ENCODE peak calls at places on chromosomes 3 and 15, in four cellular contexts. One of them, this sample, is unnamed.

GRCh38 chr3:99808163-99808794 is 9.4 kb upstream of the CMSS1 start:
- DNase-seq in neural progenitor cell: peak
- DNase-seq in BE2C: peak
- DNase-seq in fibroblast of mammary gland: peak
- DNase-seq in this sample: peak

GRCh38 chr3:55750525-55750924 is 263.4 kb upstream of the WNT5A start:
- DNase-seq in neural progenitor cell: no peak
- DNase-seq in BE2C: no peak
- DNase-seq in fibroblast of mammary gland: peak
- DNase-seq in this sample: no peak

GRCh38 chr15:41943543-41944312 is 28.6 kb downstream of the EHD4 start:
- DNase-seq in neural progenitor cell: no peak
- DNase-seq in BE2C: no peak
- DNase-seq in fibroblast of mammary gland: no peak
- DNase-seq in this sample: no peak

GRCh38 chr15:78364233-78364632 is 24.1 kb downstream of the CRABP1 start:
- DNase-seq in neural progenitor cell: no peak
- DNase-seq in BE2C: peak
- DNase-seq in fibroblast of mammary gland: peak
- DNase-seq in this sample: no peak

GRCh38 chr15:48021336-48022086 is 99.3 kb upstream of the SLC24A5 start:
- DNase-seq in neural progenitor cell: no peak
- DNase-seq in BE2C: no peak
- DNase-seq in fibroblast of mammary gland: peak
- DNase-seq in this sample: no peak

GRCh38 chr3:169241928-169242751 is 421.4 kb downstream of the MECOM start:
- DNase-seq in neural progenitor cell: peak
- DNase-seq in BE2C: peak
- DNase-seq in fibroblast of mammary gland: peak
- DNase-seq in this sample: peak

GRCh38 chr15:48031973-48032372 is 88.8 kb upstream of the SLC24A5 start:
- DNase-seq in neural progenitor cell: no peak
- DNase-seq in BE2C: peak
- DNase-seq in fibroblast of mammary gland: no peak
- DNase-seq in this sample: no peak

GRCh38 chr15:91224750-91225380 is 124.8 kb downstream of the SV2B start:
- DNase-seq in neural progenitor cell: peak
- DNase-seq in BE2C: peak
- DNase-seq in fibroblast of mammary gland: peak
- DNase-seq in this sample: peak

GRCh38 chr3:77149382-77149781 is 109.5 kb downstream of the ROBO2 start:
- DNase-seq in neural progenitor cell: no peak
- DNase-seq in BE2C: no peak
- DNase-seq in fibroblast of mammary gland: no peak
- DNase-seq in this sample: no peak

GRCh38 chr3:377158-377561 is 180.6 kb downstream of the CHL1 start:
- DNase-seq in neural progenitor cell: peak
- DNase-seq in BE2C: no peak
- DNase-seq in fibroblast of mammary gland: peak
- DNase-seq in this sample: no peak

GRCh38 chr3:128698211-128699011 is 27.6 kb upstream of the RAB7A start:
- DNase-seq in neural progenitor cell: peak
- DNase-seq in BE2C: no peak
- DNase-seq in fibroblast of mammary gland: no peak
- DNase-seq in this sample: peak

GRCh38 chr3:41684802-41685740 is 276.8 kb downstream of the ULK4 start:
- DNase-seq in neural progenitor cell: peak
- DNase-seq in BE2C: no peak
- DNase-seq in fibroblast of mammary gland: no peak
- DNase-seq in this sample: no peak

GRCh38 chr3:15044311-15044710 is 20.8 kb downstream of the MRPS25 start:
- DNase-seq in neural progenitor cell: no peak
- DNase-seq in BE2C: no peak
- DNase-seq in fibroblast of mammary gland: no peak
- DNase-seq in this sample: no peak

GRCh38 chr3:36124118-36124796 is 256.0 kb upstream of the STAC start:
- DNase-seq in neural progenitor cell: peak
- DNase-seq in BE2C: peak
- DNase-seq in fibroblast of mammary gland: peak
- DNase-seq in this sample: peak

GRCh38 chr3:31724681-31725080 is 192.0 kb downstream of the STT3B start:
- DNase-seq in neural progenitor cell: peak
- DNase-seq in BE2C: no peak
- DNase-seq in fibroblast of mammary gland: peak
- DNase-seq in this sample: no peak

GRCh38 chr3:106212658-106213222 is 343.9 kb upstream of the CBLB start:
- DNase-seq in neural progenitor cell: no peak
- DNase-seq in BE2C: no peak
- DNase-seq in fibroblast of mammary gland: no peak
- DNase-seq in this sample: no peak

GRCh38 chr3:76470285-76470684 is 569.6 kb upstream of the ROBO2 start:
- DNase-seq in neural progenitor cell: no peak
- DNase-seq in BE2C: no peak
- DNase-seq in fibroblast of mammary gland: peak
- DNase-seq in this sample: no peak

GRCh38 chr3:150699068-150699635 is 4.6 kb downstream of the ERICH6 start:
- DNase-seq in neural progenitor cell: no peak
- DNase-seq in BE2C: no peak
- DNase-seq in fibroblast of mammary gland: peak
- DNase-seq in this sample: no peak

GRCh38 chr3:134956844-134957243 is 161.8 kb downstream of the EPHB1 start:
- DNase-seq in neural progenitor cell: no peak
- DNase-seq in BE2C: no peak
- DNase-seq in fibroblast of mammary gland: no peak
- DNase-seq in this sample: no peak

GRCh38 chr3:78703944-78704343 is 1063.9 kb downstream of the ROBO1 start:
- DNase-seq in neural progenitor cell: no peak
- DNase-seq in BE2C: no peak
- DNase-seq in fibroblast of mammary gland: peak
- DNase-seq in this sample: no peak

GRCh38 chr15:59158701-59159034 is 48.0 kb upstream of the LDHAL6B start:
- DNase-seq in neural progenitor cell: no peak
- DNase-seq in BE2C: no peak
- DNase-seq in fibroblast of mammary gland: no peak
- DNase-seq in this sample: no peak

GRCh38 chr15:59157840-59158700 is 48.6 kb upstream of the LDHAL6B start:
- DNase-seq in neural progenitor cell: no peak
- DNase-seq in BE2C: no peak
- DNase-seq in fibroblast of mammary gland: no peak
- DNase-seq in this sample: no peak

GRCh38 chr15:59157398-59157797 is 49.2 kb upstream of the LDHAL6B start:
- DNase-seq in neural progenitor cell: no peak
- DNase-seq in BE2C: no peak
- DNase-seq in fibroblast of mammary gland: no peak
- DNase-seq in this sample: no peak

GRCh38 chr15:59159210-59159609 is 47.4 kb upstream of the LDHAL6B start:
- DNase-seq in neural progenitor cell: no peak
- DNase-seq in BE2C: no peak
- DNase-seq in fibroblast of mammary gland: no peak
- DNase-seq in this sample: no peak

DNA sequence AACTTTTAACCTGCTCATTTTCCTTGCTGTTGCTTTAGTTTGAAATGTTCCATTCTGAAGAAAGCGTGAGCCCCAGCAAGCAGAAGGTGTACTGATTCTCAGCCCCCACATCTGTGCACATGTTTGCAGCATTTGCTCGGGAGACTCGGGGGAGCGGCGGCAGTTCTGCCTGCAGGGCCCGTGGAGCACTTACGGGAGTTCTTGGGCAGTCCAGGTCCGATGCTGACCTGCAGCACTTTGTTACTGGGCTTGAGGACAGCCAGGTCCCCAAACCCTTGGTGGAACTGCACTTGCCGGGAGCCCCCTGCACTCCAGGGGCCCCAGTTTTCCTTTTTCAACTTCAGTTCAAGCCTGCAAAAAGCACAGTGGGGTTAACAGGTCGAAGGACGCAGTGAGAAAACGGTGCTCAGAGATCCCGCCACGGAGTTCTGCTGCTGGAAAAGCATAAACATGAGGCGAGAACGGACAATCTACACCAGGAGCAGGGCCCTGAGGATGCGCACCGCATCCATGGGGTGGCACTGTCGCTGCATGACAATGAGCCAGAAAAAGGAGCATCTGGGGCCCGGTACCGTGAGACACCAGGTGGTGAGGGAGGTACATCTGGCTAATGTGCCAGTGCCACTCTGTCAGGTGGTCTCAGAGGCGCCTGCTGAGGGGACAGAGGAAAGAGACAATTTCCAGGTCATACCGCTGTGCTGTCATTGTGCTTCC is 45.6 kb upstream of the LDHAL6B start:
- DNase-seq in neural progenitor cell: peak
- DNase-seq in BE2C: peak
- DNase-seq in fibroblast of mammary gland: no peak
- DNase-seq in this sample: peak
- TF ChIP-seq CTCF in neural progenitor cell: peak
- TF ChIP-seq CTCF in BE2C: peak
- TF ChIP-seq CTCF in fibroblast of mammary gland: peak
- TF ChIP-seq CTCF in this sample: peak

DNA sequence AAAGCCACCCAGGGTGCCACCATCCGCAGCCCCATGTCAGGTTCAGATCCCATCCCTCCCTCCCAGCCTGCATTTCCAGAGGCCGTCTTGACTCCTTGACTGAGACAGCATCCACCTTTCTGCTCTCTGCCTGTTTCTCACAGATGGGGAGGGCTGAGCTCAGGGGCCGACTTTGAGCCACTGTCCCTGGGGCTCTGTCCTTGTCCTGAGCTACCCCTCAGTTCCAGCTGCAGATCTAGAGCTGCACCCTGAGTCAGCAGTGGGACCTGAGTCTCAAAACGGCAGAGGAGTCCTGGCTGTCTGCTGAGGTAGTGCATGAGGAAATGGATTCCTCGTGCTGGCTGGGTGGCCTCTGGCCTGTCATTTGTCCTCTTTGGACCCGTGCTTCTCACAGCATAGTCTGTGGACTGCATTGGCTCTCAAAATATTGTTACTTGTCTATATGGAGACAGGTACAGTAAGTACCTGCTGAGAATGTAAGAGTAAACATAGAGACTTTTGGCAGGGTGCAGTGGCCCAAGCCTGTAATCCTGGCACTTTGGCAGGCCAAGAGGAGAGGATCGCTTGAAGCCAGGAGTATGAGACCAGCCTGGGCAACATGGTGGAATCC is 22.3 kb downstream of the RPLP1 start:
- DNase-seq in neural progenitor cell: no peak
- DNase-seq in BE2C: no peak
- DNase-seq in fibroblast of mammary gland: no peak
- DNase-seq in this sample: peak
- TF ChIP-seq CTCF in neural progenitor cell: no peak
- TF ChIP-seq CTCF in BE2C: no peak
- TF ChIP-seq CTCF in fibroblast of mammary gland: no peak
- TF ChIP-seq CTCF in this sample: peak

GRCh38 chr15:45263854-45264253 is 11.8 kb downstream of the SLC28A2 start:
- DNase-seq in neural progenitor cell: no peak
- DNase-seq in BE2C: no peak
- DNase-seq in fibroblast of mammary gland: no peak
- DNase-seq in this sample: no peak

GRCh38 chr15:45262906-45263456 is 10.9 kb downstream of the SLC28A2 start:
- DNase-seq in neural progenitor cell: no peak
- DNase-seq in BE2C: no peak
- DNase-seq in fibroblast of mammary gland: no peak
- DNase-seq in this sample: no peak

GRCh38 chr15:45265506-45265905 is 13.5 kb downstream of the SLC28A2 start:
- DNase-seq in neural progenitor cell: no peak
- DNase-seq in BE2C: no peak
- DNase-seq in fibroblast of mammary gland: no peak
- DNase-seq in this sample: no peak

DNA sequence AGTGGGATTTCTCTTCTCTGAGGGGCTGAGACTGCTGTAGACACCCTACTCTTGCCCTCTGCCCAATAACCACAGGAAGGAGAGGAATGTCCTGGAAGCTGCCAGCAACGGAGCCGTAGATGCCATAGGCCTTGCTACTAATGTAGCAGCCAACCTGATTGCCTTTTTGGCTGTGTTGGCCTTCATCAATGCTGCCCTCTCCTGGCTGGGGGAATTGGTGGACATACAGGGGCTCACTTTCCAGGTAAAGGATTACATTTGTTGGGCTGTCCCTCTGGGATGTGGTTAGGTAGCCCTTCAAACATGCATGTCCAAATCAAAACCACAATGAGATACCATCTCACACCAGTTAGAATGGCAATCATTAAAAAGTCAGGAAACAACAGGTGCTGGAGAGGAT is 16.1 kb downstream of the SLC28A2 start:
- DNase-seq in neural progenitor cell: no peak
- DNase-seq in BE2C: peak
- DNase-seq in fibroblast of mammary gland: no peak
- DNase-seq in this sample: no peak
- TF ChIP-seq CTCF in neural progenitor cell: no peak
- TF ChIP-seq CTCF in BE2C: peak
- TF ChIP-seq CTCF in fibroblast of mammary gland: peak
- TF ChIP-seq CTCF in this sample: no peak

DNA sequence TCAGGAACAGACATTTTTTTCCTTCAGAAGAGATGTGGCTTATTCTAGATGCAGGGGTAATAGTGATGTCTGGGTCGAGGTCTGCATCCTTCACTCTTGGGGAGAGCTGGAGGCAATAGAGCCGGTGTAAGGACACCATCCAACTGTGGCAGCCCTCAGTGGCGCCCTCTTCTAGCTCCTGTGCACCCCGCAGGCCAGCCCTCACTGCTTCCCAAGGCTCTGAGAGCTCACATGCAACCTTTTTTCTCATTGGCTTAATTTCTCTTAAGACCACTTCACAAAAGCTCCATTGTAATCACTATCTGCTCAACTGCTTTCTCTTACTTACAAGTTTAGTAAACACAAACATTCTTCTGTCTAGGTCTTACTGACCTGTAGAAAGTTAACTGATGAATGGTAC is 3.9 kb upstream of the VPS8 start:
- DNase-seq in neural progenitor cell: peak
- DNase-seq in BE2C: peak
- DNase-seq in fibroblast of mammary gland: no peak
- DNase-seq in this sample: no peak
- TF ChIP-seq CTCF in neural progenitor cell: peak
- TF ChIP-seq CTCF in BE2C: peak
- TF ChIP-seq CTCF in fibroblast of mammary gland: peak
- TF ChIP-seq CTCF in this sample: no peak

GRCh38 chr3:80688814-80689213 is 921.0 kb upstream of the ROBO1 start:
- DNase-seq in neural progenitor cell: peak
- DNase-seq in BE2C: peak
- DNase-seq in fibroblast of mammary gland: peak
- DNase-seq in this sample: no peak
- TF ChIP-seq CTCF in neural progenitor cell: peak
- TF ChIP-seq CTCF in BE2C: peak
- TF ChIP-seq CTCF in fibroblast of mammary gland: peak
- TF ChIP-seq CTCF in this sample: peak